ENCODE peak calls at places on chromosomes 6 and 20, in seven cellular contexts. N, M, L, J, O, V and C are unnamed samples.

GRCh38 chr6:21935561-21936028 is 342.0 kb downstream of the SOX4 start:
- DNase-seq in M (peak), L (no peak), O (no peak), N (no peak), J (peak), V (peak), C (no peak)

GRCh38 chr20:3543901-3544507 is 73.2 kb downstream of the ATRN start:
- DNase-seq in M (peak), N (no peak), L (no peak), O (peak), J (no peak), V (no peak), C (no peak)

GRCh38 chr6:100763617-100764016 is 117.5 kb downstream of the ASCC3 start:
- DNase-seq in N (no peak), M (no peak), J (no peak), O (no peak), L (no peak), V (no peak), C (no peak)

GRCh38 chr20:4795394-4795793 is 73.7 kb downstream of the PRND start:
- DNase-seq in J (no peak), N (no peak), V (no peak), O (peak), L (no peak), M (peak), C (peak)

GRCh38 chr6:170257376-170257775 is 33.5 kb downstream of the DLL1 start:
- DNase-seq in L (peak), J (no peak), M (no peak), O (no peak), N (no peak), V (no peak), C (no peak)

GRCh38 chr6:134520181-134521115 is 202.5 kb upstream of the SGK1 start:
- DNase-seq in J (no peak), O (no peak), N (no peak), M (peak), V (no peak), L (no peak), C (no peak)

GRCh38 chr6:158707120-158707519 is 57.3 kb downstream of the SYTL3 start:
- DNase-seq in N (no peak), V (peak), L (no peak), O (no peak), J (no peak), M (peak), C (no peak)

GRCh38 chr6:151325075-151326050 is 66.0 kb downstream of the ZBTB2 start:
- DNase-seq in J (peak), L (peak), V (peak), M (peak), O (no peak), N (no peak), C (no peak)

GRCh38 chr6:150633466-150633795 is 33.7 kb downstream of the PLEKHG1 start:
- DNase-seq in N (no peak), V (no peak), O (no peak), L (no peak), J (no peak), M (no peak), C (no peak)

GRCh38 chr6:5051394-5051793 is 33.7 kb upstream of the PPP1R3G start:
- DNase-seq in V (no peak), L (no peak), N (no peak), J (no peak), O (no peak), M (no peak), C (no peak)

GRCh38 chr20:52971498-52972189 is 514 bp upstream of the TSHZ2 start:
- DNase-seq in L (no peak), N (no peak), V (no peak), M (no peak), O (no peak), J (no peak), C (no peak)

GRCh38 chr20:34626978-34627377 is 49.9 kb downstream of the PIGU start:
- DNase-seq in O (no peak), J (no peak), V (no peak), L (no peak), N (no peak), M (no peak), C (no peak)

GRCh38 chr6:107689190-107689589 is 134.9 kb downstream of the SCML4 start:
- DNase-seq in L (no peak), O (no peak), J (no peak), N (no peak), V (no peak), M (no peak), C (no peak)

GRCh38 chr6:108850669-108851467 is 2.6 kb downstream of the ARMC2 start:
- DNase-seq in J (no peak), M (no peak), O (no peak), V (peak), L (no peak), N (no peak), C (no peak)

GRCh38 chr6:56399672-56400263 is 152.4 kb upstream of the COL21A1 start:
- DNase-seq in J (no peak), N (no peak), O (no peak), V (no peak), M (no peak), L (no peak), C (no peak)

GRCh38 chr20:55515831-55516230 is 489.5 kb downstream of the CBLN4 start:
- DNase-seq in L (no peak), M (no peak), J (no peak), O (no peak), V (no peak), N (no peak), C (no peak)

GRCh38 chr6:25056130-25056529 is 120.4 kb upstream of the RIPOR2 start:
- DNase-seq in J (no peak), M (no peak), N (peak), L (no peak), O (no peak), V (no peak), C (no peak)

GRCh38 chr20:19834287-19834686 is 76.2 kb downstream of the RIN2 start:
- DNase-seq in J (no peak), N (no peak), O (no peak), L (no peak), V (no peak), M (no peak), C (no peak)

GRCh38 chr20:25470045-25470444 is 62.6 kb downstream of the GINS1 start:
- DNase-seq in V (no peak), L (no peak), M (peak), J (peak), N (peak), O (no peak), C (no peak)

GRCh38 chr20:53706511-53707031 is 112.9 kb upstream of the ZNF217 start:
- DNase-seq in M (peak), N (peak), O (peak), L (no peak), V (no peak), J (peak), C (peak)

GRCh38 chr20:38127920-38128528 is 37.0 kb downstream of the TGM2 start:
- DNase-seq in V (no peak), L (no peak), J (no peak), N (no peak), M (no peak), O (no peak), C (no peak)

GRCh38 chr20:63738687-63739128 is 868 bp upstream of the SLC2A4RG start:
- DNase-seq in M (no peak), V (peak), J (peak), N (no peak), L (peak), O (no peak), C (no peak)

GRCh38 chr6:39206250-39206721 is 23.0 kb downstream of the KCNK5 start:
- DNase-seq in O (no peak), L (no peak), J (no peak), N (no peak), V (peak), M (no peak), C (no peak)

GRCh38 chr6:20952605-20953004 is 418.3 kb downstream of the CDKAL1 start:
- DNase-seq in V (no peak), N (no peak), M (peak), L (no peak), O (peak), J (no peak), C (peak)

GRCh38 chr6:63805808-63806572 is 170.4 kb downstream of the PHF3 start:
- DNase-seq in L (no peak), J (peak), V (no peak), N (no peak), O (peak), M (peak), C (peak)

GRCh38 chr6:3176562-3177355 is 19.4 kb upstream of the TUBB2A start:
- DNase-seq in V (no peak), J (no peak), O (peak), L (no peak), M (peak), N (no peak), C (no peak)

GRCh38 chr20:40702504-40702903 is 13.5 kb upstream of the MAFB start:
- DNase-seq in M (no peak), N (no peak), L (no peak), O (no peak), V (no peak), J (no peak), C (no peak)

GRCh38 chr6:116015560-116015959 is 45.1 kb downstream of the FRK start:
- DNase-seq in O (no peak), N (no peak), M (no peak), J (no peak), L (no peak), V (no peak), C (no peak)

GRCh38 chr6:78701407-78701806 is 165.9 kb upstream of the IRAK1BP1 start:
- DNase-seq in N (no peak), L (no peak), V (no peak), J (no peak), O (peak), M (peak), C (peak)

GRCh38 chr20:35697696-35698297 is 1.4 kb downstream of the NFS1 start:
- DNase-seq in N (no peak), M (no peak), O (no peak), L (no peak), J (no peak), V (peak), C (no peak)

GRCh38 chr20:35700625-35701148 is 1.5 kb downstream of the ROMO1 start:
- DNase-seq in V (peak), L (no peak), O (no peak), N (no peak), J (no peak), M (no peak), C (no peak)

GRCh38 chr20:35698298-35699126 is 640 bp downstream of the NFS1 start:
- DNase-seq in L (no peak), J (peak), M (no peak), O (no peak), V (peak), N (no peak), C (no peak)

GRCh38 chr20:35699914-35700624 is 864 bp downstream of the ROMO1 start:
- DNase-seq in M (peak), J (no peak), V (peak), O (no peak), N (no peak), L (no peak), C (no peak)

DNA sequence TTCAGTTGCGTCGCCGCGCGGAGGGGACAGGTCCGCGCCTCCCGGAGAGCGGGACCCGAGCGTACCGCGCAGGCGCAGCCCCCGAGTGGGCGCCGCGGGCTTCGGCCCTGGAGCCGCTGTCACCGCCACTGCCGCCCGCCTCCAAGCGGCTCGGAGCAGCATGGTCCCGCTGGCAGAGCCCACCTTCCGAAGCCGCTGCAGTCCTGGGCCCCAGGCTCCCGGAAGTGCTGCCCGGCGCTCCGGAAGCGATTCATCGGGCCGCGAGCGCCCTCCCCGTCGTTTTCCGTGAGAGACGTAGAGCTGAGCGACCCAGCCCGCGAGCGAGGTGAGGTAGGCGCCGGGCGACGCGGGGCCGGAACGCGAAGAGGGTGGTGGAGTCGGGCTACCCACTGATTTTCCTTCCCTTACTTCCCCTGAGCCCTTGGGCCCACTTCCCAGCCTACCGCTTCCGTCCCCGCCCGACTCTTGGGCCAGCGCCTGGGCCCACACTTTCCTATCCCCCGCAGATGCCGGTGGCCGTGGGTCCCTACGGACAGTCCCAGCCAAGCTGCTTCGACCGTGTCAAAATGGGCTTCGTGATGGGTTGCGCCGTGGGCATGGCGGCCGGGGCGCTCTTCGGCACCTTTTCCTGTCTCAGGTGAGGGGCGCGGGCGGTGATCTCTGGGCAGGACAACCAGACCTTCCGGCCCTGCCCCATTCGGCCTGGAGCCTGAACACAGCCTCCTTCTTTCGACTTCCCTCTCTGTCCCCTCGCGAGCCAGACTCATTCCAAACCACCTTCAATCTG is at the start of the genes NFS1 and ROMO1:
- DNase-seq in N (peak), L (peak), V (peak), M (peak), O (peak), J (peak), C (peak)
- TF ChIP-seq CTCF in N (peak), L (peak), V (peak), M (peak), O (peak), J (peak), C (peak)

DNA sequence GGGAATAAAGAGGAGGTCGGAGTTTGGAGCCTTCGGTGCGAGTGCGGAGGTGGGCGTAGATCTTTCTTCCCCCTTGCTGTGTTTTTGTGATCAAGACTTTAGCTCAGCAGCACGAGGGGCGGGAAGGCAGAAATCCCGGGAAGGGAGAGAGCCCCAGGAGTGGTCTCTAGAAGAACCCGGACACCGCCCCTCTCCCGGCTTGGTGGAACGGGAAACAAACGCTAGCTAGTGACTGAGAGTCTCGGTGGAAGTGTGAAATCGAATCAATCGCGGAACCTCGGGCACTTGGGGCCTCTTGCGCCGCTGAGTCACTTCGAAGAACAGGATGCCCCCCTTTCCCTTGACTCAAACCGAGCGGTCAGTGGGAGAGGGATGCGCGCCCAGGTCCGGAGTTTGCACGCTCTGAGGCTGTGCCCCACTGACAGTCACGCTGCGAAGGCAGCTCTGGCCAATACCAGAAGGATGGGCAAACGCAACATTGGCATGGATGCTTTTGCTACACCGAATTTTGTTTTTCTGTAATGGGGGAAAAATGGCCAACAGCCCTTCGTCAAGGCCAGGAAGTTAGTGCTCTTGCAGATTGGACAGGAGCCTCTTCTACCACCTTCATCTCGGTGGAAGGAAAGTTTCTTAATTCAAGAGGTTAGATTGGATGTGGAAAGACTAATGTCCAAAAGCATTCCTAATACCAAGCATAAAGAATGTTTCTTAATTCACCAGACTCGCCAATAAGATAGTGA is 1.6 kb upstream of the OLIG3 start:
- DNase-seq in M (no peak), J (peak), V (no peak), O (no peak), N (no peak), L (no peak), C (no peak)
- H3K4me3 ChIP-seq in M (no peak), J (peak), V (no peak), O (no peak), N (no peak), L (no peak), C (no peak)

DNA sequence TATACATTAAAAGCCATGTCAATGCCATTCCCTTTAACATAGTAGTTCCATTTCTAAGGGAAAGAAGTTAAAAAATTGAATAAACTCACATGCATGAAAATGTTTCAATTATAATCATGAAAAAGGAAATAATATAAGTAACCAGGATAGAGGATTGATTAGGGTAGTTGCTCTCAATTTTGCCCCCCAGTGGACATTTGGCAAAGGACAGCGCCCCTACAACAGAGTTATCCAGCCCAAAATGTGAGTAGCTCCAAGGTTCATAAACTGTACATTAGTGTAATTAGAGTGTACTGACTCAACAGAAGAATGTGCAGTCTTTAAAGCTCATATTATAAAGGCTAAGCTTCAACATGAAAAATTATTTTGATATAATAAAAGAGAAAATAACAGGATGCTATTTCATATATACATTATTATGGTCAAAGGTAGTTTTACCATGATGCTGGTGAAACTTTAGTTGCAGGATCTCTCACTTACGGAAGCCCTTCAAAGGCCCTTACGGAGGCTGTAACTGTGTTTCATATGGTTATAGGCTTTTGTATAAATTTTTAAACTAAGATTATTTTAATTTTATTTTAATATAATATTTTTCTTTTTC is 403.4 kb downstream of the PLCB1 start:
- DNase-seq in O (no peak), L (no peak), N (no peak), V (no peak), M (no peak), J (peak), C (no peak)
- TF ChIP-seq CTCF in O (peak), L (peak), N (peak), V (no peak), M (peak), J (peak), C (peak)

DNA sequence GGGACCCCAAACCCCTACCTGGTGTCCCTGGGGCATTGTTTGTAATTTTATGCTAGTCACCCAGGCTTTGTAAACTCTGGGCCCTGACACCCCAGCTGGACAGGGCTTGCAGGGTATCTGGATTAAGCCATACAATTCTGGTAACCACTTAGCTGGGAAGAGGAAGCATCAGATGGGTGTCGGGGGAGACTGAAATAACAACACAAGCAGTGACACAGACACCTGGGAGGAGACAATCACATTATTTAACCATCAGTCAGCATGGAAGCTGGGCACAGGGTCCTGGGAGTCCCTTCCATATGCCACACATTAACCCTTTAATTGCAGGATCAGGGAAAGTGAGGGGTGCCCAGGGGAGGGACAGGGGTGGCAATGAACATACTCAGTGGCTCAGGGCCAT is 29.8 kb downstream of the COL11A2 start:
- DNase-seq in J (no peak), O (no peak), M (no peak), L (no peak), V (no peak), N (no peak), C (no peak)
- H3K4me3 ChIP-seq in J (no peak), O (no peak), M (no peak), L (no peak), V (no peak), N (no peak), C (no peak)

DNA sequence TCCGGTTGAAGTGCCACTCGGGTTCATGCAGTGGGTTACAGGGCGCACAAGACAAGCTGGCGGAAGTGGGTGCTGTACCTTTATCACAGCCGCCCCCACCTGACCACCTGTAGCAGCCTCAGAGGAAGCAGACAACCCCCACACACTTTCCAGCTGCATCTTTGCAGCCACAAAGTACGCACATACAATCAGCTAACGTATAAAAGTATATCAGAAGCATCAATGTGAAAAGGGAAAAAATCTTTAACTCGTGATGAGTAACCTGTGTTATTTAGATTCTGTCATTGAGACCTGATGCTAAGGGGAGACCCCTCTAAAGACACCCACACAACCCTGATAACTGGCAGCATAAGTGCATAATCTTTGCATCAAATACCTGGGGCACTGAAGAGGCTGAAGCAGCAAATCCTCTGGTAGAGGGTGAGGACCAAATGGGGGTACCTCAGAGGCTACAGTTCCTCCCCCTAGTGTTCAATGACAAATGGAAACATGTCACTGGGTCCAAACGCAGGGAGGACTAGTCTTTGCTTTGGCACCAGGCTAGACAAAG is 22.1 kb downstream of the BACH2 start:
- DNase-seq in O (no peak), J (peak), M (no peak), N (no peak), V (no peak), L (no peak), C (no peak)
- TF ChIP-seq CTCF in O (no peak), J (peak), M (no peak), N (peak), V (no peak), L (no peak), C (no peak)

DNA sequence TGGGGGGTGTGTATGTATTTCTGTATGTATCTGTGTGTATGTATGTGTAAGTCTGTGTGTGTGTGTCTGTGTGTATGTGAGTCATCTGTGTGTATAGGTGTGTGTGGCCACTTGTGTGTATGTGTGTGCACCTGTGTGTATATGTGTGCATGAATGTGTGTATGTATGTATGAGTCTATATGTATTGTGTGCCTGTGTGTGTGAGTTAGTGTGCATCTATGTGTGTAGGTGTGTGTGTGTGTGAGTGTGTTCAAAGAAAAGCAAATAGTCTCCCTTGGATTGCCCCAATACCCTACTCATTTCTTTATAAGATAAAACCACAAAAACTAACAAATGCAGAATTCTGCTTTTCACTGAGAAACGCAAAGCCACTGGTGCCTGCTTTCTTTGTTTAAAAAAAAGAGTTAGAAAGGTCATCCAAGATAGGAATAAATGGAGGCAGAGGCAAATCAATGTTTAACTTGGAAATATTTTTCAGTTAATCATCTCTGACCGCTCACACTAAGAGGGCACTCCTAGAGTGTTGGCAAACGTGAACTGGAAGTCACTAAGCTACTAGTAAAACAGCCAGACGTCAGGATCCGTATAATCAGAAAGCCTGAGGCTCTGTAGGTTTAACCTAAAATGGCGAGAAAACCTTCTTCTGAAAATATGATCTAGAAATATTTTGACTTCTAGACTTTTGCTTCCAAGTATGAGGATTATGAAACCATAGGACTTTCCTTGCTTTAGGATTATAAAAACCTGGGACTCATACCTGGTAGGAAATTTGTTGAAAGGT is 37.4 kb upstream of the JAG1 start:
- DNase-seq in J (no peak), M (peak), O (no peak), N (no peak), L (no peak), V (no peak), C (no peak)
- H3K4me3 ChIP-seq in J (no peak), M (no peak), O (no peak), N (no peak), L (no peak), V (no peak), C (no peak)